ENCODE peak calls at places on chromosomes 16 and 17, in six cellular contexts. One of them, this sample, is unnamed.

GRCh38 chr16:81745704-81746558 is 33.2 kb upstream of the PLCG2 start:
- DNase-seq in gastrocnemius medialis: peak; percentile 27
- DNase-seq in stomach: peak; percentile 71
- DNase-seq in endothelial cell of umbilical vein: peak; percentile 59
- DNase-seq in esophagus squamous epithelium: peak; percentile 18
- DNase-seq in ovary: peak; percentile 72
- DNase-seq in this sample: peak; percentile 61

GRCh38 chr17:4492762-4493561 is 5.7 kb upstream of the SPNS2 start:
- DNase-seq in esophagus squamous epithelium: no peak
- DNase-seq in ovary: peak; percentile 59
- DNase-seq in stomach: peak; percentile 70
- DNase-seq in endothelial cell of umbilical vein: peak; percentile 54
- DNase-seq in gastrocnemius medialis: no peak
- DNase-seq in this sample: no peak

GRCh38 chr17:39057807-39058206 is 90.6 kb upstream of the FBXO47 start:
- DNase-seq in endothelial cell of umbilical vein: no peak
- DNase-seq in esophagus squamous epithelium: no peak
- DNase-seq in stomach: no peak
- DNase-seq in ovary: no peak
- DNase-seq in gastrocnemius medialis: no peak
- DNase-seq in this sample: peak; percentile 59

GRCh38 chr16:11152205-11152604 is 103.8 kb downstream of the SOCS1 start:
- DNase-seq in esophagus squamous epithelium: no peak
- DNase-seq in ovary: no peak
- DNase-seq in endothelial cell of umbilical vein: no peak
- DNase-seq in gastrocnemius medialis: no peak
- DNase-seq in stomach: no peak
- DNase-seq in this sample: no peak

GRCh38 chr16:83420206-83420760 is 387.5 kb upstream of the HSBP1 start:
- DNase-seq in esophagus squamous epithelium: no peak
- DNase-seq in stomach: no peak
- DNase-seq in endothelial cell of umbilical vein: peak; percentile 22
- DNase-seq in gastrocnemius medialis: no peak
- DNase-seq in ovary: no peak
- DNase-seq in this sample: no peak

GRCh38 chr16:2364638-2365210 is 24.2 kb upstream of the ABCA3 start:
- DNase-seq in stomach: no peak
- DNase-seq in ovary: no peak
- DNase-seq in esophagus squamous epithelium: no peak
- DNase-seq in gastrocnemius medialis: no peak
- DNase-seq in endothelial cell of umbilical vein: peak; percentile 31
- DNase-seq in this sample: no peak

GRCh38 chr16:17070882-17071592 is 399.7 kb downstream of the XYLT1 start:
- DNase-seq in esophagus squamous epithelium: peak; percentile 18
- DNase-seq in endothelial cell of umbilical vein: no peak
- DNase-seq in gastrocnemius medialis: no peak
- DNase-seq in ovary: peak; percentile 30
- DNase-seq in stomach: peak; percentile 49
- DNase-seq in this sample: peak; percentile 46

GRCh38 chr16:63883091-63883490 is 1238.8 kb downstream of the CDH11 start:
- DNase-seq in ovary: no peak
- DNase-seq in gastrocnemius medialis: no peak
- DNase-seq in endothelial cell of umbilical vein: no peak
- DNase-seq in esophagus squamous epithelium: no peak
- DNase-seq in stomach: no peak
- DNase-seq in this sample: no peak

GRCh38 chr16:55233464-55233863 is 90.5 kb upstream of the IRX6 start:
- DNase-seq in esophagus squamous epithelium: no peak
- DNase-seq in gastrocnemius medialis: no peak
- DNase-seq in stomach: no peak
- DNase-seq in ovary: no peak
- DNase-seq in endothelial cell of umbilical vein: no peak
- DNase-seq in this sample: no peak

GRCh38 chr17:48547839-48548686 is 3.2 kb upstream of the HOXB2 start:
- DNase-seq in stomach: no peak
- DNase-seq in ovary: no peak
- DNase-seq in endothelial cell of umbilical vein: peak; percentile 73
- DNase-seq in gastrocnemius medialis: no peak
- DNase-seq in esophagus squamous epithelium: no peak
- DNase-seq in this sample: no peak

GRCh38 chr17:58279016-58279671 is 1.6 kb downstream of the MPO start:
- DNase-seq in ovary: no peak
- DNase-seq in endothelial cell of umbilical vein: no peak
- DNase-seq in esophagus squamous epithelium: no peak
- DNase-seq in gastrocnemius medialis: no peak
- DNase-seq in stomach: no peak
- DNase-seq in this sample: no peak

GRCh38 chr16:57801098-57801855 is 1.0 kb downstream of the KIFC3 start:
- DNase-seq in gastrocnemius medialis: no peak
- DNase-seq in esophagus squamous epithelium: no peak
- DNase-seq in ovary: no peak
- DNase-seq in stomach: no peak
- DNase-seq in endothelial cell of umbilical vein: peak; percentile 52
- DNase-seq in this sample: no peak

GRCh38 chr16:68257251-68257905 is 6.9 kb upstream of the SLC7A6 start:
- DNase-seq in stomach: no peak
- DNase-seq in esophagus squamous epithelium: no peak
- DNase-seq in gastrocnemius medialis: peak; percentile 82
- DNase-seq in ovary: no peak
- DNase-seq in endothelial cell of umbilical vein: no peak
- DNase-seq in this sample: no peak
- H3K4me3 ChIP-seq in stomach: no peak overlapping the region
- H3K4me3 ChIP-seq in esophagus squamous epithelium: no peak overlapping the region
- H3K4me3 ChIP-seq in gastrocnemius medialis: no peak overlapping the region
- H3K4me3 ChIP-seq in ovary: no peak overlapping the region
- H3K4me3 ChIP-seq in endothelial cell of umbilical vein: no peak overlapping the region
- H3K4me3 ChIP-seq in this sample: no peak overlapping the region

GRCh38 chr17:75617675-75618074 is 15.6 kb upstream of the SMIM5 start:
- DNase-seq in gastrocnemius medialis: no peak
- DNase-seq in stomach: no peak
- DNase-seq in esophagus squamous epithelium: no peak
- DNase-seq in ovary: no peak
- DNase-seq in endothelial cell of umbilical vein: no peak
- DNase-seq in this sample: no peak

GRCh38 chr17:75617218-75617617 is 16.0 kb upstream of the SMIM5 start:
- DNase-seq in ovary: no peak
- DNase-seq in endothelial cell of umbilical vein: no peak
- DNase-seq in esophagus squamous epithelium: no peak
- DNase-seq in stomach: no peak
- DNase-seq in gastrocnemius medialis: no peak
- DNase-seq in this sample: no peak

GRCh38 chr17:75622771-75623273 is 10.4 kb upstream of the SMIM5 start:
- DNase-seq in ovary: no peak
- DNase-seq in gastrocnemius medialis: no peak
- DNase-seq in stomach: no peak
- DNase-seq in endothelial cell of umbilical vein: no peak
- DNase-seq in esophagus squamous epithelium: no peak
- DNase-seq in this sample: no peak

GRCh38 chr17:75622071-75622470 is 11.2 kb upstream of the SMIM5 start:
- DNase-seq in ovary: no peak
- DNase-seq in esophagus squamous epithelium: no peak
- DNase-seq in stomach: no peak
- DNase-seq in gastrocnemius medialis: no peak
- DNase-seq in endothelial cell of umbilical vein: no peak
- DNase-seq in this sample: no peak

DNA sequence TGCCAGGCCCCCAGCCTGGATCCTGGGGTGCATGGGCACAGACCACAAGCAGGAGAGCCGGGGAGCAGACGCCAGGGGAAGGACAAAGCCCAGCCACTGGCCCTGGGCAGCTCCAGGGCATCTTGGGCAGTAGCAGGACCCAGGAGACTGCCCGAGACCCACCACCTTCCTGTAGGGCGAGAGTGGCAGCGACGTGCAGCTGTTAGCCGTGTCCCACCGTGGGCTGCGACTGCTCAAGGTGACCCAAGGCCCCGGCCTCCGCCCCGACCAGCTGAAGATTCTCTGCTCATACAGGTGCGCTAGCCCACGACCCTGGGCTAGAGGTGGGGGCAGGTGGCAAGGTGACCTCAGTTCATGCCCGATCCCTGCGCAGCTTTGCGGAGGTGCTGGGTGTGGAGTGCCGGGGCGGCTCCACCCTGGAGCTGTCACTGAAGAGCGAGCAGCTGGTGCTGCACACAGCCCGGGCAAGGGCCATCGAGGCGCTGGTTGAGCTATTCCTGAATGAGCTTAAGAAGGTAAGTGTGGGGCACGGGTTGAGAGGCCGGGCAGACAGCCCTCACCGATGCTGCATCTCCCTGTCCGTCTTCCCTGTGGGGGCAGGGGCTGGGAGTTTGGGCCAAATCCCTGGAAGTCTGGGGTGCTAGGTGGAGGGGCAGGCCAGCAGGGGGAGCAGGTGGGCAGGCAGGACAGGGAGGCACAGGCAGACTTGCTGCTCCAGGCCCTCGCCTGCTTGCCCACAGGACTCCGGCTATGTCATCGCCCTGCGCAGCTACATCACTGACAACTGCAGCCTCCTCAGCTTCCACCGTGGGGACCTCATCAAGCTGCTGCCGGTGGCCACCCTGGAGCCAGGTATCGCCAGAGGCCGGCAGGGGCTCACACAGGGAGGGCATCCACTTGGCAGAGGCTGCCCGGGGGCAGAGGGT is 13.5 kb upstream of the SMIM5 start:
- DNase-seq in endothelial cell of umbilical vein: peak; percentile 32
- DNase-seq in esophagus squamous epithelium: no peak
- DNase-seq in gastrocnemius medialis: no peak
- DNase-seq in ovary: no peak
- DNase-seq in stomach: no peak
- DNase-seq in this sample: no peak
- TF ChIP-seq POLR2A in endothelial cell of umbilical vein: no peak
- TF ChIP-seq POLR2A in esophagus squamous epithelium: no peak
- TF ChIP-seq POLR2A in gastrocnemius medialis: no peak
- TF ChIP-seq POLR2A in ovary: no peak
- TF ChIP-seq POLR2A in stomach: no peak
- TF ChIP-seq POLR2A in this sample: no peak

DNA sequence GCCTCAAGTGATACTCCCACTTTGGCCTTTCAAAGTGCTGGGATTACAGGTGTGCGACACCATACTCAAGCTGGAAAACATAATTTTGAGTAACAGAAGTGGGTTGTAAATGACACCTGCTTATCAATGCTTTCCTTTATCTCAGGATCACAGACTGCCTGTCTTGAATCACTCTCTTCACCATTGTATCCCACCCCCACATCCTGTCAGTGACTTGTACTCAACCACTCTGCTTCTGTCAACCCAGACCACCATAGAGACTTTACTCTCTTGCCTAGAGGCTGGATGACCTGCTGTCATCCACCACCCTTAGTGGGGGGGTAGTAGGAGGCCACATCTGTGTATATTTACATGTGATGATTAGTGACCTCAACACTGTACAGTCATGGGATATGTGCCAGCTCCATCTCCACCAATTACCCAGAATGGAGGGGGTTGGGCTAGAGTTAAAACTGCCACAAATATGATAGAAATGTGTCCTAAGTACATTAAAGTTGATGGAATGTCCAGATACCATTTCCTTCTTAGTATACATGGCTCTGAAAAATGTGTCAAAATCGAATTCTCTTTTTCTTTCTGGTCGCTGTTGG is 338.7 kb downstream of the GRIN2A start:
- DNase-seq in esophagus squamous epithelium: no peak
- DNase-seq in ovary: no peak
- DNase-seq in gastrocnemius medialis: no peak
- DNase-seq in endothelial cell of umbilical vein: no peak
- DNase-seq in stomach: no peak
- DNase-seq in this sample: no peak
- TF ChIP-seq CTCF in esophagus squamous epithelium: no peak
- TF ChIP-seq CTCF in ovary: no peak
- TF ChIP-seq CTCF in gastrocnemius medialis: no peak
- TF ChIP-seq CTCF in endothelial cell of umbilical vein: no peak
- TF ChIP-seq CTCF in stomach: no peak
- TF ChIP-seq CTCF in this sample: no peak

DNA sequence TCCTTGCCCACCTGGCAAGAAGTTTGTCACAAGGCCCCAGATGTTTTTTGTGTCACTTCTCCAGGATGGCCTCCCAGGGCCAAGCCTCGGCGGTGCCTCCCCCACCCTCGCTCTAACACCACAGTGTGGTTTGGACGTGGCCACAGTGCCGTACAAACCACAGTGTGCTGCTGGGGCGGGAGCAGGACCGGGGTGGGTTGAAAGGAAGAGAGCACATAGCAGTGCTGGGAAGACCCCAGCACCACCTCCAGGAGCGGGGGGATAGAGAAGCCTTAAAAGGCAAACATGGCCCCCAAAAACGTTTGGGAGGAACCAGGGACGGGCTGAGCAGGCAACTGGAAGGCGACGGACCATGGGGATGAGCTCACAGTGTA is 5.0 kb upstream of the BCL6B start:
- DNase-seq in gastrocnemius medialis: no peak
- DNase-seq in ovary: no peak
- DNase-seq in endothelial cell of umbilical vein: no peak
- DNase-seq in stomach: no peak
- DNase-seq in esophagus squamous epithelium: no peak
- DNase-seq in this sample: peak; percentile 87
- H3K4me3 ChIP-seq in gastrocnemius medialis: peak overlapping the region; percentile 80
- H3K4me3 ChIP-seq in ovary: peak overlapping the region; percentile 63
- H3K4me3 ChIP-seq in endothelial cell of umbilical vein: no peak overlapping the region
- H3K4me3 ChIP-seq in stomach: peak overlapping the region; percentile 56
- H3K4me3 ChIP-seq in esophagus squamous epithelium: no peak overlapping the region
- H3K4me3 ChIP-seq in this sample: no peak overlapping the region

GRCh38 chr17:82974136-82974952 is 105.1 kb upstream of the METRNL start:
- DNase-seq in esophagus squamous epithelium: no peak
- DNase-seq in endothelial cell of umbilical vein: no peak
- DNase-seq in gastrocnemius medialis: no peak
- DNase-seq in ovary: no peak
- DNase-seq in stomach: no peak
- DNase-seq in this sample: no peak
- TF ChIP-seq POLR2A in esophagus squamous epithelium: no peak
- TF ChIP-seq POLR2A in endothelial cell of umbilical vein: no peak
- TF ChIP-seq POLR2A in gastrocnemius medialis: no peak
- TF ChIP-seq POLR2A in ovary: no peak
- TF ChIP-seq POLR2A in stomach: no peak
- TF ChIP-seq POLR2A in this sample: no peak

DNA sequence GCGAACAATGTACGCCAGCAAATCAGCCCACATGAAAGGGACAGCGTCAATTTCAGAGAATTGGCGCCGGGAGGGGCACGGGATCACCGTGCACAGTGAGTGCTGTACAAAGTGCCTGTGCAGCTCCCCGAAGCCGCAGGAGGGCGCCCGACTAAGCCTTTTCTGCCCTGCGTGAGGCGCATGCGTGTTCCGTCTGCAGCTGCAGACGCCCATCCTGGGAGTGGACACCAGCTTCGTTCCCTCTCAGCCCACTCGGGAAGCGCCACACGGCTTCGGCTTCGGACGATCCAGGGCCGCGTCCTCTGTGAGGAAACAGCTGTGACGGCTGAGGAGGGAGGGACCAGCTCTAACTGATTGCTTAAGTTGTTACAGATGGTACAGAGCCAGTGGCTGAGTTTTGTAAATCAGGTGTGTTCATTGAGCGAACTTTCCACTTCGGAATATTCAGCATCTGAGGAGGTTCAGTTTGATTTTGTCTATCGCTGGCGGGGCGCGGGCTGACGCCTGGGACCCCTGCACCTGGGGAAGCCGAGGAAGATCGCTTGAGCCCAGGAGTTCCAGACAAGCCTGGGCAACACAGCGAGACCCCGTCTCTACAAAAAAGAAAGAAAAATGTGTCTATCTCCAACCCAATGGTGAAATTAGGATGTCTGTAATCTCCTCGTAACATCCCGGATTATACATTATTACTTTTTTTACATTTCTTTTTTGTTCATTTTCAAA is 15.4 kb upstream of the ZNF287 start:
- DNase-seq in gastrocnemius medialis: peak; percentile 77
- DNase-seq in esophagus squamous epithelium: peak; percentile 21
- DNase-seq in endothelial cell of umbilical vein: peak; percentile 89
- DNase-seq in stomach: peak; percentile 94
- DNase-seq in ovary: peak; percentile 91
- DNase-seq in this sample: peak; percentile 98
- TF ChIP-seq CTCF in gastrocnemius medialis: peak; percentile 77
- TF ChIP-seq CTCF in esophagus squamous epithelium: peak; percentile 82
- TF ChIP-seq CTCF in endothelial cell of umbilical vein: peak; percentile 93
- TF ChIP-seq CTCF in stomach: peak; percentile 87
- TF ChIP-seq CTCF in ovary: peak; percentile 64
- TF ChIP-seq CTCF in this sample: no peak

This sample was measured in lower leg skin.